ENCODE peak calls at places on chromosome 20, in nine cellular contexts. Z is pancreas; B is H9; S is mesendoderm; Y is transverse colon; T is naive thymus-derived CD4-positive, alpha-beta T cell; V is esophagus muscularis mucosa; E is body of pancreas; X is GM12878. G is an unnamed sample.

GRCh38 chr20:61066541-61066940 is 185.5 kb upstream of the CDH4 start:
- DNase-seq in Z (no peak), B (no peak), S (no peak), Y (no peak), T (no peak), V (no peak), E (no peak), X (no peak), G (no peak)

GRCh38 chr20:12902992-12903391 is 105.8 kb upstream of the SPTLC3 start:
- DNase-seq in Z (no peak), B (no peak), S (no peak), Y (no peak), T (no peak), V (no peak), E (no peak), X (no peak), G (no peak)

GRCh38 chr20:13220194-13220856 is 749 bp upstream of the ISM1 start:
- DNase-seq in Z (peak; percentile 79), B (peak; percentile 78), S (peak; percentile 86), Y (peak; percentile 34), T (peak; percentile 46), V (no peak), E (peak; percentile 77), X (no peak), G (peak; percentile 11)

GRCh38 chr20:29689411-29690225 is 1567.8 kb upstream of the DEFB115 start:
- DNase-seq in Z (peak; percentile 57), B (no peak), S (no peak), Y (no peak), T (no peak), V (no peak), E (no peak), X (no peak), G (peak; percentile 56)

GRCh38 chr20:58216334-58216733 is 12.1 kb downstream of the ANKRD60 start:
- DNase-seq in Z (no peak), B (no peak), S (no peak), Y (no peak), T (no peak), V (no peak), E (no peak), X (no peak), G (no peak)

GRCh38 chr20:51199920-51200319 is 177.0 kb upstream of the KCNG1 start:
- DNase-seq in Z (no peak), B (no peak), S (peak; percentile 41), Y (no peak), T (no peak), V (no peak), E (no peak), X (no peak), G (no peak)

GRCh38 chr20:5996765-5997164 is 46.3 kb downstream of the MCM8 start:
- DNase-seq in Z (no peak), B (no peak), S (peak; percentile 16), Y (peak; percentile 22), T (peak; percentile 28), V (no peak), E (no peak), X (peak; percentile 40), G (peak; percentile 71)

GRCh38 chr20:18279231-18279630 is 9.1 kb upstream of the ZNF133 start:
- DNase-seq in Z (no peak), B (no peak), S (no peak), Y (no peak), T (no peak), V (no peak), E (no peak), X (no peak), G (no peak)

GRCh38 chr20:41395669-41396664 is 29.3 kb upstream of the EMILIN3 start:
- DNase-seq in Z (no peak), B (peak; percentile 55), S (peak; percentile 34), Y (no peak), T (no peak), V (no peak), E (no peak), X (no peak), G (no peak)

GRCh38 chr20:7924692-7925091 is 15.6 kb downstream of the HAO1 start:
- DNase-seq in Z (no peak), B (no peak), S (peak; percentile 16), Y (no peak), T (no peak), V (no peak), E (no peak), X (no peak), G (no peak)

GRCh38 chr20:20017852-20018245 is 687 bp downstream of the NAA20 start:
- DNase-seq in Z (no peak), B (no peak), S (peak; percentile 37), Y (no peak), T (no peak), V (no peak), E (no peak), X (no peak), G (no peak)

GRCh38 chr20:58511364-58511763 is 3.8 kb downstream of the APCDD1L start:
- DNase-seq in Z (no peak), B (no peak), S (no peak), Y (no peak), T (no peak), V (peak; percentile 50), E (no peak), X (no peak), G (no peak)

GRCh38 chr20:61170921-61171320 is 81.1 kb upstream of the CDH4 start:
- DNase-seq in Z (no peak), B (no peak), S (no peak), Y (no peak), T (no peak), V (no peak), E (no peak), X (no peak), G (no peak)

GRCh38 chr20:34294563-34294962 is 8.6 kb downstream of the AHCY start:
- DNase-seq in Z (no peak), B (no peak), S (no peak), Y (no peak), T (no peak), V (no peak), E (no peak), X (no peak), G (no peak)

GRCh38 chr20:47338131-47338628 is 18.3 kb downstream of the ZMYND8 start:
- DNase-seq in Z (no peak), B (no peak), S (no peak), Y (no peak), T (no peak), V (no peak), E (no peak), X (no peak), G (no peak)
- H3K27ac ChIP-seq in Z (no peak overlapping the region), B (no peak overlapping the region), S (no peak overlapping the region), Y (peak overlapping the region; percentile 89), T (no peak overlapping the region), V (peak overlapping the region; percentile 97), E (no peak overlapping the region), X (no peak overlapping the region), G (no peak overlapping the region)

GRCh38 chr20:10812738-10813327 is 139.0 kb upstream of the JAG1 start:
- DNase-seq in Z (no peak), B (no peak), S (no peak), Y (no peak), T (no peak), V (peak; percentile 10), E (no peak), X (no peak), G (no peak)
- H3K27ac ChIP-seq in Z (no peak overlapping the region), B (no peak overlapping the region), S (no peak overlapping the region), Y (no peak overlapping the region), T (no peak overlapping the region), V (no peak overlapping the region), E (no peak overlapping the region), X (no peak overlapping the region), G (no peak overlapping the region)

DNA sequence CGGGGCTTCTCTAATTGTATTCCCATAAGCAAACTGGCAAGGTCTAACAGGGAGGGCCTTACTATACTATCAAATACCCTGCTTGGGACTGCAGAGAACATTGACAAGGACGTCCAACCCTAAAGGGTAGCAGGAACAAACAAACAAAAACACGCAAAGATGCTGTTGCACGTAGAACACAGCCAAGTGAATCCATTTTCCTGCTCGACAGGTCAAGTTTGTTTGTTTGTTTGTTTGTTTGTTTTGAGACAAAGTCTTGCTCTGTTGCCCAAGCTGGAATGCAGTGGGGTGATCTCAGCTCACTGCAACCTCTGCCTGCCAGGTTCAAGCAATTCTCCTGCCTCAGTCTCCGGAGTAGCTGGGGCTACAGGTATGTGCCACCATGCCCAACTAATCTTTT is 91.3 kb downstream of the ZMYND8 start:
- DNase-seq in Z (no peak), B (no peak), S (no peak), Y (no peak), T (no peak), V (no peak), E (no peak), X (no peak), G (no peak)
- H3K27ac ChIP-seq in Z (no peak overlapping the region), B (no peak overlapping the region), S (no peak overlapping the region), Y (no peak overlapping the region), T (no peak overlapping the region), V (no peak overlapping the region), E (no peak overlapping the region), X (no peak overlapping the region), G (no peak overlapping the region)

GRCh38 chr20:50055524-50056083 is 57.3 kb downstream of the UBE2V1 start:
- DNase-seq in Z (no peak), B (no peak), S (no peak), Y (no peak), T (no peak), V (no peak), E (no peak), X (no peak), G (no peak)

GRCh38 chr20:50053790-50054547 is 59.0 kb downstream of the UBE2V1 start:
- DNase-seq in Z (no peak), B (no peak), S (no peak), Y (peak; percentile 18), T (no peak), V (no peak), E (no peak), X (no peak), G (peak; percentile 16)

GRCh38 chr20:50052952-50053789 is 59.8 kb downstream of the UBE2V1 start:
- DNase-seq in Z (no peak), B (no peak), S (no peak), Y (no peak), T (no peak), V (no peak), E (no peak), X (no peak), G (no peak)

GRCh38 chr20:50056408-50056926 is 56.5 kb downstream of the UBE2V1 start:
- DNase-seq in Z (no peak), B (no peak), S (no peak), Y (no peak), T (no peak), V (no peak), E (no peak), X (no peak), G (no peak)

DNA sequence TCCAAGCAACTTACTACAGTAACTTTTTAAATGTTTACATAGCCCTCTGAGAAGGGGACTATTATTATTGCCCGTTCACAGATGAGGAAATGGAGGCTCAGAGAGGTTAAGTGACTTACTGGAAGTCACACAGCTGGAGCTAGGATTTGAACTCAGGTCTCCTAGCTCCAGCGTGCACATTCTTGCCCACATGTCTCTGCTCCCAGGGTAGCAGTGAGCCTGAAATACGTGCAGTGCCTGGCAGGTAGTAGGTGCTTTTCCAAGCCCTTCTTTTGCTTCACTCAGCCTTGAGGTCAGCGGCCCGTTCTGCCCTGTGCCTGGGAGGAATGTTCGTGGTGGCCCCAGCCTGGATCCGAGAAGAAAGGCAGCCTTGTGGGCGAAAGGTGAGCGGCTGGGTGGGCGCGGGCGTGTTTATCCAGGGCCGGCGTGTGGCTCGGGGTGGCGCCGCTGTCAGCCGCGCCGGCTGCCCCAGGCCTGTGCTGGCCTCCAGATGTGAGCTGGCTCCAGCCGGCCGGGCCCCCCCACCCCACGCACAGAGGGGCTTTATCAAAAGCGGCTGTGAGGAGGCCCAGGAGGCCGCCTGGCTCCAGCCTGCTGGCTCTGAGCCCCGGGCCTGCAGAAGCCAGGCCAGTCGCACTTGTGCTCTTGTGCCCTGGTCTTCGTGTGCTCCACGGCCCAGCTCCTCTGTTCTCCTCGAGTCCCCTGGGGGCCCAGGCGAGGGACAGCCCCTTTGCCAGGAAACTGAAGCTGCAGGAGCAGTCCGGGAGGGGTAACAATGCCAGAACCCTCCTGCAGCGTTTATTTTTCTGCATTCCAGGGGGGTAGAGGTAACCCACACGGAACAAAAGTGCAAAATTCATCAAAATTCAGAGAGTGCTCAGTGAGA is 58.1 kb downstream of the UBE2V1 start:
- DNase-seq in Z (no peak), B (no peak), S (no peak), Y (peak; percentile 16), T (no peak), V (no peak), E (no peak), X (no peak), G (no peak)
- H3K27ac ChIP-seq in Z (no peak overlapping the region), B (no peak overlapping the region), S (no peak overlapping the region), Y (no peak overlapping the region), T (no peak overlapping the region), V (no peak overlapping the region), E (no peak overlapping the region), X (no peak overlapping the region), G (no peak overlapping the region)

G was measured in small intestine.